ENCODE peak calls at places on chromosome 13, in five cellular contexts. K is CD8-positive, alpha-beta memory T cell; O is fibroblast of mammary gland; H is RWPE1; E is amniotic stem cell. A is an unnamed sample.

GRCh38 chr13:29454931-29455481 is 140.5 kb downstream of the SLC7A1 start:
- DNase-seq in K (no peak), O (peak), H (peak), E (no peak), A (peak)

GRCh38 chr13:23671902-23672301 is 101.7 kb downstream of the TNFRSF19 start:
- DNase-seq in K (no peak), O (peak), H (no peak), E (no peak), A (no peak)

GRCh38 chr13:78239681-78240080 is 321.1 kb upstream of the EDNRB start:
- DNase-seq in K (no peak), O (no peak), H (no peak), E (no peak), A (no peak)

GRCh38 chr13:42553098-42554046 is 20.6 kb upstream of the TNFSF11 start:
- DNase-seq in K (no peak), O (peak), H (peak), E (no peak), A (no peak)

GRCh38 chr13:21917046-21918010 is 246.5 kb downstream of the FGF9 start:
- DNase-seq in K (no peak), O (no peak), H (no peak), E (no peak), A (no peak)

GRCh38 chr13:63308585-63308984 is 1892.9 kb upstream of the PCDH20 start:
- DNase-seq in K (no peak), O (no peak), H (no peak), E (no peak), A (no peak)

GRCh38 chr13:101343128-101343787 is 73.0 kb downstream of the NALCN start:
- DNase-seq in K (no peak), O (peak), H (no peak), E (no peak), A (no peak)

GRCh38 chr13:28469316-28469715 is 25.6 kb downstream of the FLT1 start:
- DNase-seq in K (no peak), O (no peak), H (no peak), E (no peak), A (no peak)

GRCh38 chr13:75135325-75135825 is 346.6 kb downstream of the TBC1D4 start:
- DNase-seq in K (no peak), O (peak), H (peak), E (peak), A (peak)

GRCh38 chr13:47146136-47146535 is 249.3 kb upstream of the HTR2A start:
- DNase-seq in K (no peak), O (peak), H (no peak), E (no peak), A (no peak)

A was measured in RKO.